ENCODE peak calls at places on chromosomes 12 and 14, in four cellular contexts. P is HL-60, Z is GM12878, E is K562. X is an unnamed sample.

GRCh38 chr12:28540324-28540714 is 350.1 kb downstream of the CCDC91 start:
- DNase-seq in P (no peak), Z (no peak), E (no peak), X (no peak)

GRCh38 chr12:102167821-102168605 is 29.6 kb downstream of the PMCH start:
- DNase-seq in P (no peak), Z (peak), E (no peak), X (no peak)

GRCh38 chr14:89417469-89418225 is 614 bp upstream of the FOXN3 start:
- DNase-seq in P (peak), Z (peak), E (no peak), X (peak)

GRCh38 chr12:52757449-52758176 is 19.5 kb downstream of the KRT76 start:
- DNase-seq in P (no peak), Z (no peak), E (no peak), X (no peak)

GRCh38 chr12:54624316-54625279 is 10.1 kb downstream of the LACRT start:
- DNase-seq in P (no peak), Z (no peak), E (no peak), X (no peak)

GRCh38 chr12:108756421-108756820 is 25.1 kb upstream of the CORO1C start:
- DNase-seq in P (no peak), Z (no peak), E (no peak), X (no peak)

GRCh38 chr14:31752867-31753661 is 191.9 kb downstream of the NUBPL start:
- DNase-seq in P (no peak), Z (peak), E (no peak), X (no peak)

GRCh38 chr12:22037952-22038351 is 8.1 kb upstream of the CMAS start:
- DNase-seq in P (no peak), Z (no peak), E (no peak), X (no peak)

GRCh38 chr12:47927346-47927745 is 22.6 kb upstream of the VDR start:
- DNase-seq in P (no peak), Z (no peak), E (no peak), X (no peak)

GRCh38 chr12:15558915-15559528 is 230.2 kb downstream of the EPS8 start:
- DNase-seq in P (no peak), Z (no peak), E (no peak), X (no peak)

GRCh38 chr14:101507306-101508150 is 53.8 kb upstream of the DIO3 start:
- DNase-seq in P (no peak), Z (no peak), E (no peak), X (no peak)

GRCh38 chr14:22484638-22485037 is 104.4 kb downstream of the DAD1 start:
- DNase-seq in P (no peak), Z (no peak), E (no peak), X (no peak)

GRCh38 chr12:101004891-101005290 is 205.1 kb downstream of the SLC5A8 start:
- DNase-seq in P (no peak), Z (no peak), E (no peak), X (no peak)

GRCh38 chr12:52499836-52500560 is 6.9 kb upstream of the KRT6A start:
- DNase-seq in P (no peak), Z (no peak), E (no peak), X (no peak)

GRCh38 chr12:40511341-40511740 is 180.9 kb upstream of the CNTN1 start:
- DNase-seq in P (no peak), Z (no peak), E (no peak), X (no peak)

GRCh38 chr14:55957950-55958349 is 160.3 kb upstream of the PELI2 start:
- DNase-seq in P (no peak), Z (no peak), E (no peak), X (no peak)

GRCh38 chr12:51011960-51012359 is 14.2 kb downstream of the SLC11A2 start:
- DNase-seq in P (no peak), Z (no peak), E (no peak), X (no peak)

GRCh38 chr14:101705733-101706508 is 55.6 kb upstream of the PPP2R5C start:
- DNase-seq in P (no peak), Z (no peak), E (no peak), X (no peak)

GRCh38 chr12:33988888-33989287 is 33.4 kb upstream of the ALG10 start:
- DNase-seq in P (no peak), Z (no peak), E (no peak), X (no peak)

GRCh38 chr14:63200035-63200740 is 4.1 kb upstream of the RHOJ start:
- DNase-seq in P (no peak), Z (no peak), E (no peak), X (no peak)

GRCh38 chr12:76391461-76391860 is 43.2 kb upstream of the BBS10 start:
- DNase-seq in P (no peak), Z (no peak), E (no peak), X (no peak)

GRCh38 chr14:25908707-25909106 is 689.1 kb downstream of the NOVA1 start:
- DNase-seq in P (no peak), Z (no peak), E (no peak), X (no peak)

GRCh38 chr12:21169878-21170472 is 39.0 kb downstream of the SLCO1B1 start:
- DNase-seq in P (peak), Z (no peak), E (peak), X (no peak)

GRCh38 chr14:101824339-101824727 is 62.8 kb downstream of the PPP2R5C start:
- DNase-seq in P (no peak), Z (no peak), E (no peak), X (no peak)

GRCh38 chr14:63432888-63433552 is 110.2 kb downstream of the PPP2R5E start:
- DNase-seq in P (no peak), Z (no peak), E (no peak), X (no peak)

GRCh38 chr14:76253111-76253510 is 101.4 kb downstream of the GPATCH2L start:
- DNase-seq in P (no peak), Z (no peak), E (no peak), X (no peak)

GRCh38 chr14:68840454-68840853 is 47.6 kb upstream of the ZFP36L1 start:
- DNase-seq in P (no peak), Z (no peak), E (no peak), X (no peak)

GRCh38 chr14:68843471-68844209 is 50.8 kb upstream of the ZFP36L1 start:
- DNase-seq in P (no peak), Z (no peak), E (peak), X (no peak)

GRCh38 chr14:68842298-68842697 is 49.4 kb upstream of the ZFP36L1 start:
- DNase-seq in P (no peak), Z (no peak), E (no peak), X (no peak)

GRCh38 chr14:68844210-68844545 is 51.3 kb upstream of the ZFP36L1 start:
- DNase-seq in P (no peak), Z (no peak), E (no peak), X (no peak)

DNA sequence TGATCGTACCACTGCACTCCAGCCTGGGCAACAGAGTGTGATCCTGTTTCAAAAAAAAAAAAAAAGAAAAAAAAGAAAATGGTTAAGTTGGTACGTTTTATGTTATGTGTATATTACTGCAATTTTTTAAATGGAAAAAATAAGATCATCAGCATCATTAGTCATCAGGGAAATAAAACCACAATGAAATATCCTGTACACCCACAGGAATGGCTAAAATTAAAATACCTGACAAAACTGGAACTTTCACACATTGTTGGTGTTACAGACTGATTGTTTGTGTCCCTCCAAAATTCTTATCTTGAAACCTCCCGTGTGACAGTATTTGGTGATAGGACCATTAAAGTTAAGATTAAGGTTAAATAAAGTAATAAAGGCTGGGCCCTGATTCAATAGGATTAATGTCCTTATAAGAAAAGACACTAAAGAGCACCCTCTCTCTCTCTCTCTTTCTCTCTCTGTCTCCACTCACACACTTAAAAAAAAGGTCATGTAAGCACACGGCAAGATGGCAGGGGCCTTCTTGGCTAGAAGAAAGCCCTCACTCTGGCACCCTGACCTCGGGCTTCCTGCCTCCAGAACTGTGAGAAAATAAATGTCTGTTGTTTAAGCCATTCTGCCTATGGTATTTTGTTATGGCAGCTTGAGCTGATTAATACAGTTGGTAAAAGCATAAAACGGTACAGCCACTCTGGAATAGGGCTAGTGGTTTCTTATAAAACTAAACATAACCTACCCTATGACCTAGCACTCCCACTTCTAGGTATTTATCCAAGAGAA is 48.4 kb upstream of the ZFP36L1 start:
- DNase-seq in P (no peak), Z (no peak), E (no peak), X (no peak)
- TF ChIP-seq SPI1 in P (no peak), Z (no peak), E (no peak), X (no peak)

DNA sequence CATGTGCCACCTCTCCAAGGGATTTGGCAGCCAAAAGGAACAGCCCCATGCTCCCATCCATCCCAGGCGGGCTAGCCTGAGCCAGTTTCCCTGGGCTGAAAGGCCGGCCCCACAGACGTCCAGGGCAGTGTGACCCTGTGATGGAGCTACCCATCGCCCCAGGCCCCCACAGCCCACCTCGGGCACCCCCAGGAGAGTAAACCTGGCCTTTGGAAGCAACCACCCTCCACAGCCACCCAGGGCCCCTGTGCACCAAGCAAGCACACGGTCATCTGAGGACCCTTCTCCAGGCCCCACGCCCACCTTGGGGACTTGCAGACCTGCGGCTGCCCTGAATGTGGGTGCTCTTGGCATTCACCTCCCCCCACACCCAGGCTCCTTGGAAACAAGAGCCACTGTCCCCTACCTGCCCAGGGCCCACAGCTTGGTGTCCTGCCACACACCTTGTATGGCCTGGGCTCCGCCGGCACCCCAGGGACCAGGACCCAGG is 8.4 kb downstream of the AHNAK2 start:
- DNase-seq in P (no peak), Z (no peak), E (no peak), X (no peak)
- TF ChIP-seq SPI1 in P (no peak), Z (no peak), E (no peak), X (no peak)

GRCh38 chr12:26832817-26833691 is at the start of gene ITPR2:
- DNase-seq in P (peak), Z (peak), E (peak), X (peak)
- TF ChIP-seq SPI1 in P (no peak), Z (no peak), E (no peak), X (no peak)

GRCh38 chr14:45198551-45198950 is 54.5 kb downstream of the MIS18BP1 start:
- DNase-seq in P (no peak), Z (no peak), E (no peak), X (no peak)
- TF ChIP-seq SPI1 in P (no peak), Z (no peak), E (no peak), X (no peak)

GRCh38 chr12:8953773-8954402 is 4.4 kb upstream of the M6PR start:
- DNase-seq in P (no peak), Z (no peak), E (no peak), X (no peak)
- TF ChIP-seq SPI1 in P (no peak), Z (no peak), E (no peak), X (no peak)

GRCh38 chr14:30330452-30330851 is 228.5 kb upstream of the G2E3 start:
- DNase-seq in P (no peak), Z (no peak), E (peak), X (no peak)
- TF ChIP-seq SPI1 in P (no peak), Z (no peak), E (no peak), X (no peak)

GRCh38 chr12:32834122-32834521 is 62.5 kb downstream of the PKP2 start:
- DNase-seq in P (no peak), Z (no peak), E (no peak), X (no peak)

GRCh38 chr12:32839828-32840227 is 56.7 kb downstream of the PKP2 start:
- DNase-seq in P (no peak), Z (no peak), E (no peak), X (no peak)

GRCh38 chr12:32837974-32838373 is 58.6 kb downstream of the PKP2 start:
- DNase-seq in P (no peak), Z (no peak), E (no peak), X (no peak)

GRCh38 chr12:32841061-32841460 is 55.5 kb downstream of the PKP2 start:
- DNase-seq in P (no peak), Z (no peak), E (no peak), X (no peak)

DNA sequence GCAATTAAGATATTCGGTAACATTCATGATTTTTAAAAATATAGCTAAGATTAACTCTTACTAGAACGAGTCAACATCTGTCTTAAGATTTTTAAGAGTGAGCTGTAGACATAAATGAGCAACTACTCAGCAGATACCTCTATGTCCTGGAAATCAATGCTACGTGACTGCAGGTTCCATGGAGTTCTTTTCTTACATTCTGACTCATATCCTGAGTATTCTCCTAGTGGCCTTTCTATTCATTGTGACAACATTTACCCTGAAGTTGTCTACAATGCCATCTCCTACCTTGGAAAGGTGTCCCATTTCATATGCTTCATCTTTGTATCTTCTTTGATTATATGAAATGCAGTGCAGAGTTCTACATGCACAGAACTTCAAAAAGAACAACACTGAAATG is 59.9 kb downstream of the PKP2 start:
- DNase-seq in P (no peak), Z (no peak), E (no peak), X (no peak)
- TF ChIP-seq SPI1 in P (no peak), Z (no peak), E (no peak), X (no peak)

X was measured in GM12891.